ENCODE peak calls at places on chromosome 5, in seven cellular contexts. X, B, T, G, J, F and M are unnamed samples.

GRCh38 chr5:9498541-9499497 is 47.1 kb downstream of the SEMA5A start:
- DNase-seq in X (no peak), B (no peak), T (no peak), G (peak), J (no peak), F (no peak), M (no peak)

GRCh38 chr5:67989457-67989856 is 226.1 kb upstream of the PIK3R1 start:
- DNase-seq in X (no peak), B (no peak), T (no peak), G (peak), J (no peak), F (no peak), M (no peak)

GRCh38 chr5:39772307-39772706 is 347.5 kb upstream of the DAB2 start:
- DNase-seq in X (no peak), B (no peak), T (no peak), G (no peak), J (no peak), F (no peak), M (no peak)

GRCh38 chr5:137497396-137498290 is 1.5 kb downstream of the SPOCK1 start:
- DNase-seq in X (no peak), B (no peak), T (no peak), G (peak), J (no peak), F (no peak), M (peak)

GRCh38 chr5:65047948-65048690 is 279.4 kb downstream of the CWC27 start:
- DNase-seq in X (no peak), B (no peak), T (no peak), G (no peak), J (no peak), F (no peak), M (no peak)

GRCh38 chr5:159422371-159422770 is 92.1 kb upstream of the IL12B start:
- DNase-seq in X (no peak), B (no peak), T (no peak), G (no peak), J (no peak), F (no peak), M (no peak)

GRCh38 chr5:138489705-138490104 is 24.4 kb downstream of the EGR1 start:
- DNase-seq in X (no peak), B (no peak), T (no peak), G (no peak), J (no peak), F (peak), M (peak)

GRCh38 chr5:75203604-75204003 is 33.1 kb downstream of the ANKRD31 start:
- DNase-seq in X (no peak), B (no peak), T (no peak), G (no peak), J (no peak), F (no peak), M (no peak)

GRCh38 chr5:91135475-91136248 is 247.5 kb downstream of the ARRDC3 start:
- DNase-seq in X (no peak), B (no peak), T (no peak), G (no peak), J (no peak), F (no peak), M (no peak)

GRCh38 chr5:96753848-96754247 is 53.9 kb downstream of the ERAP1 start:
- DNase-seq in X (no peak), B (no peak), T (no peak), G (no peak), J (no peak), F (no peak), M (no peak)

GRCh38 chr5:28165116-28165515 is 1126.7 kb upstream of the CDH9 start:
- DNase-seq in X (no peak), B (no peak), T (no peak), G (no peak), J (no peak), F (no peak), M (no peak)

GRCh38 chr5:108381034-108381954 is 604 bp downstream of the FBXL17 start:
- DNase-seq in X (peak), B (peak), T (peak), G (peak), J (peak), F (peak), M (peak)

GRCh38 chr5:99061711-99062110 is 132.9 kb upstream of the CHD1 start:
- DNase-seq in X (no peak), B (no peak), T (no peak), G (no peak), J (no peak), F (no peak), M (no peak)

GRCh38 chr5:181207214-181207959 is 2.4 kb upstream of the TRIM7 start:
- DNase-seq in X (peak), B (peak), T (peak), G (peak), J (peak), F (peak), M (peak)

DNA sequence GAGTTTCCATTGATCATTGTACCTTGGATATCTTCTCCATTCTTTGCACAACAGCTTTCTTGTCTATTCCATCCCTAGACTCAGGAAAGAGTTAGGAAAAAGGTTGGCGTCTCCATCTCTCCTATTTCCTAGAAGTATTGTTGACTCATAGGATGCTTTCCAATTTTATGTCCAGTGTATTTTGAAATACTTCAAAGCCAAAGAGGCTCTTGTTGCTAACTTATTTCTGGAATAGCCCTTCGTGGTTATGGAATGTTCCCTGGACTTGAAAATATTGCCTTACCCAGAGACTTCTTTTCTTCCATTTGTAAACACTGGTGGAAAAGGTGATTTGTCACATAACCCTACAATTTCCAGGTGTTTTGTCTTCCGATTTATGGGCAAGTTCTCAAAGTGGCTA is 402.3 kb upstream of the ZNF608 start:
- DNase-seq in X (no peak), B (no peak), T (no peak), G (no peak), J (no peak), F (no peak), M (no peak)
- H3K4me3 ChIP-seq in X (no peak), B (no peak), T (no peak), G (no peak), J (no peak), F (no peak), M (no peak)

DNA sequence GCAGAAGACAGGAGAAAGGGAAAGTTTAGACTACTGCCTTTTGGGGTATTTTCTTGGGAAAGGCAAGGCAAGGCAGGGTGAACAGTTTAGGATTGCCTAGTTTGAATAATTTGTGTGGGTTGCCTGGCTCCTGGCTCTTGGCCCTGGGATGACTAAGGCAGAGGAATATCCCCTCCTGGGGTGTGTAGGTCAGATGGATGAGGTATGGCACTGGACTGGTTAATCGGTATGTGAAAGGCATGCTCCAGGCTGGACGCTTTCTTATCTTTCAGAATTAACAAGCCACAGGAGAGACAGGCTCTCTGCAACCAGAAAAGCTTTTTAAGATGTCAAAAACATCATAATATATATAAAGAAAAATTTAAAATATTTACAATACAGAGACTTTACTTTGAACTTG is 58.6 kb downstream of the STARD4 start:
- DNase-seq in X (no peak), B (no peak), T (no peak), G (no peak), J (no peak), F (no peak), M (no peak)
- H3K4me3 ChIP-seq in X (no peak), B (no peak), T (no peak), G (no peak), J (no peak), F (no peak), M (no peak)

GRCh38 chr5:177372534-177372896 is 11.7 kb upstream of the SLC34A1 start:
- DNase-seq in X (no peak), B (no peak), T (no peak), G (no peak), J (no peak), F (no peak), M (no peak)

GRCh38 chr5:177370488-177371119 is 12.9 kb downstream of the RGS14 start:
- DNase-seq in X (peak), B (peak), T (peak), G (peak), J (peak), F (peak), M (peak)

GRCh38 chr5:177369913-177370487 is 12.3 kb downstream of the RGS14 start:
- DNase-seq in X (no peak), B (no peak), T (no peak), G (no peak), J (no peak), F (no peak), M (no peak)

GRCh38 chr5:177371705-177372533 is 12.3 kb upstream of the SLC34A1 start:
- DNase-seq in X (no peak), B (no peak), T (no peak), G (no peak), J (no peak), F (no peak), M (no peak)

GRCh38 chr5:177371120-177371537 is 13.1 kb upstream of the SLC34A1 start:
- DNase-seq in X (no peak), B (no peak), T (no peak), G (no peak), J (no peak), F (no peak), M (no peak)
- H3K4me3 ChIP-seq in X (peak), B (peak), T (no peak), G (peak), J (peak), F (peak), M (no peak)

DNA sequence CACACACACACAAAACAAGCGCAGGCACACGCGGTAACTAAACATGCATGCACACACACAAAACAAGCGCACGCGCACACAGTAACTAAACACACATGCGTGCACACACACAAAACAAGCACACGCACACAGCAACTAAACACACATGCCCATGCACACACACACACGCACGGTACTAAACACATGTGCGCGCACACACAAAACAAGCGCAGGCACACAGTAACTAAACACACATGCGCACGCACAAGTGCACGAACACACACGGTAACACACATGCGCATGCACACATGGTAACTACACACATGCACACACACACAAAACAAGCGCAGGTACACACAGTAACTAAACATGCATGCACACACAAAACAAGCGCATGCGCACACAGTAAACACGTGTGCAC is 19.9 kb upstream of the SLC6A3 start:
- DNase-seq in X (no peak), B (no peak), T (no peak), G (no peak), J (no peak), F (no peak), M (peak)
- H3K4me3 ChIP-seq in X (no peak), B (no peak), T (no peak), G (no peak), J (no peak), F (no peak), M (no peak)

GRCh38 chr5:154861946-154862345 is 3.5 kb downstream of the CNOT8 start:
- DNase-seq in X (no peak), B (no peak), T (no peak), G (no peak), J (no peak), F (no peak), M (no peak)

GRCh38 chr5:154862766-154863165 is 4.3 kb downstream of the CNOT8 start:
- DNase-seq in X (no peak), B (no peak), T (no peak), G (no peak), J (no peak), F (no peak), M (no peak)

GRCh38 chr5:154858972-154859950 is 834 bp downstream of the CNOT8 start:
- DNase-seq in X (no peak), B (no peak), T (no peak), G (no peak), J (no peak), F (no peak), M (no peak)

GRCh38 chr5:154860123-154860522 is 1.7 kb downstream of the CNOT8 start:
- DNase-seq in X (no peak), B (no peak), T (peak), G (peak), J (peak), F (no peak), M (no peak)

DNA sequence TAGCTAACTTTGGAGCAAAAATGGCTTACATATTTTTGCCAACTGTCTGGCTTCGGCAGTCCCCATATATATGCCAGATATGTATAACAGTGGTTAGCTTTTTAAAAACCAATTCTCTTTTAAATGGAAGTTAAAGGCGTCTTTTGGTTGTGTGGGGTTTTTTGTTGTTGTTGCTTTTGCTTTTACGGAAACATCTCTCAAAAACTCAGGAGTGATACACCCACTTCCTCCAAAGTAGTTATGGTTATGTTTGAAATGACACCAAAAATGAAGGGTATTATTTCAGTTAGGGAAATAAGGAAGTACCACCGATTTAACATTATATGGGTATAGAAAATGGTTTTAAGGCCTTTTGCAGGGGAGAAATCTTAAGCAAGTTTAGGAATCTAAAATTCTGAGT is 2.3 kb downstream of the CNOT8 start:
- DNase-seq in X (no peak), B (no peak), T (no peak), G (no peak), J (no peak), F (no peak), M (no peak)
- H3K4me3 ChIP-seq in X (peak), B (no peak), T (no peak), G (peak), J (peak), F (peak), M (peak)

GRCh38 chr5:161744276-161744675 is 58.8 kb downstream of the GABRA6 start:
- DNase-seq in X (no peak), B (no peak), T (no peak), G (no peak), J (no peak), F (no peak), M (no peak)
- H3K4me3 ChIP-seq in X (no peak), B (no peak), T (no peak), G (no peak), J (no peak), F (no peak), M (no peak)

DNA sequence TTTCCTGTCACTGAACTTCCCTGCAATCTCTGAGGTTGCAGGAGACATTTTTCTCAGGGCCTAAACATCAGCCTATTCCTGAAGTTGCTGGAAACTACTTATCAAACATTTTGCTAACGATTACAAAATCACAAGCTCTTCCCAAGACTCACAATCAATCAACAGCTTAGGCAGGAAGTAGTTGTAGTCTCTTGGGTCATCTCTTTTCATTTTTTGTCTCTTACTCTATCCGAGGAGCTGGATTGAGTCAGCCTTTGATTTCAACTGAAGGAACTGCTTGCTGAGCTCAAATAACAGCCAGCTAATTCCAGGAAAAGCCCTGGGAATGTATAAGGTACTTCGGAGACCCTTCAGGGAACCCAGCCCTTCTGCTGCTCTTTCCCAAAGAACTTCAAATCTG is 398.9 kb downstream of the PLK2 start:
- DNase-seq in X (no peak), B (no peak), T (no peak), G (no peak), J (no peak), F (no peak), M (no peak)
- H3K4me3 ChIP-seq in X (no peak), B (no peak), T (no peak), G (no peak), J (no peak), F (no peak), M (no peak)

GRCh38 chr5:147193123-147193522 is 41.7 kb upstream of the STK32A start:
- DNase-seq in X (no peak), B (no peak), T (no peak), G (peak), J (no peak), F (no peak), M (no peak)

GRCh38 chr5:147189109-147189424 is 45.8 kb upstream of the STK32A start:
- DNase-seq in X (no peak), B (no peak), T (no peak), G (no peak), J (no peak), F (no peak), M (no peak)

GRCh38 chr5:147187163-147187562 is 47.7 kb upstream of the STK32A start:
- DNase-seq in X (no peak), B (no peak), T (no peak), G (no peak), J (no peak), F (no peak), M (no peak)

GRCh38 chr5:147190236-147190815 is 44.5 kb upstream of the STK32A start:
- DNase-seq in X (no peak), B (no peak), T (no peak), G (no peak), J (no peak), F (no peak), M (no peak)

DNA sequence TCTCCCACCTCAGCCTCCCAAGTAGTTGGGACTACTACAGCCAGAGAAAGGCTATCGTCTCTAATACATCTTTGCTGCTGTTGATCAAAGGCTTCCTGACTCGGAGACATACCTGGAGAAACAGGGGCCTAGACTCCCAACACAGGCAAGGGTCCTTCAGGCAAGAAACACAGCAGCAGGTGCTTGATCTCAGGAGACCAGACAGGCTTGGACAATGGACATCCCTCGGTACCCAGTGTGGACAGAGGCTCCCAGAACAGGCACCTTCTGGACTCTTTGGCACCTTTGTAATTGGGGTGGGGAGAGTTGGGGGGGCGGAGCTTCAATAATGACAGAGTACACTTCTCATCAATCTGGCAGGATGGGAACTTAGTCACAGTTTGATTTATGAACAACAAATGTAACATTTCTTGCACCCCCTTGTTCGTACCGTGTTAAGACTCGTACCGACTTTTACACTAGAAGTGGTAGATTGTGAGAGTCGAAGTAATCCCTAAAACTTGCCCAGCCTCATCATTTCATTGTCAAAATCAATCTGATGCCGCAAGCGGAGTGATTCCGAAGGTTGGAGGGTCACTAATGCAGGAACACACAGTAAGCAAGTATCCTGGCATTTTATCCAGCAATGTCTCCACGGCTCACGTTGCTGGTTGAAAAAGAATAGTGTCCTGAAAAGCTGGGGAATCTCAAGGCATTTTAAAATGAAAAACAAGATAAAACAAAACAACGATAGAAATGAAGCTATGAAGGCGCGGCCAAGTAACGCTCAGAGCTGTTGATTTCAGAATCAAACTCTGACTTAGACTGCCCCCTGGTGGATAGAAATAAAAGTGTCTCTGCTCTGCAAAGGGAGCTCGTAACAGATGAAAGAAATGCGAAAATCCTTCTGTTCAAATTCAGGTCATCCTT is 46.4 kb upstream of the STK32A start:
- DNase-seq in X (no peak), B (peak), T (peak), G (peak), J (no peak), F (no peak), M (no peak)
- H3K4me3 ChIP-seq in X (no peak), B (no peak), T (no peak), G (no peak), J (peak), F (peak), M (peak)

GRCh38 chr5:139636975-139637408 is 11.2 kb upstream of the CXXC5 start:
- DNase-seq in X (no peak), B (no peak), T (no peak), G (no peak), J (no peak), F (no peak), M (no peak)
- H3K4me3 ChIP-seq in X (peak), B (peak), T (peak), G (peak), J (peak), F (peak), M (peak)

GRCh38 chr5:154484393-154484944 is 6.4 kb upstream of the HAND1 start:
- DNase-seq in X (no peak), B (no peak), T (no peak), G (peak), J (no peak), F (no peak), M (no peak)

GRCh38 chr5:154485850-154486426 is 7.9 kb upstream of the HAND1 start:
- DNase-seq in X (no peak), B (no peak), T (no peak), G (no peak), J (no peak), F (no peak), M (no peak)

GRCh38 chr5:154486427-154486866 is 8.4 kb upstream of the HAND1 start:
- DNase-seq in X (no peak), B (no peak), T (no peak), G (peak), J (no peak), F (no peak), M (no peak)

GRCh38 chr5:154485092-154485491 is 7.1 kb upstream of the HAND1 start:
- DNase-seq in X (no peak), B (no peak), T (no peak), G (peak), J (no peak), F (no peak), M (no peak)

DNA sequence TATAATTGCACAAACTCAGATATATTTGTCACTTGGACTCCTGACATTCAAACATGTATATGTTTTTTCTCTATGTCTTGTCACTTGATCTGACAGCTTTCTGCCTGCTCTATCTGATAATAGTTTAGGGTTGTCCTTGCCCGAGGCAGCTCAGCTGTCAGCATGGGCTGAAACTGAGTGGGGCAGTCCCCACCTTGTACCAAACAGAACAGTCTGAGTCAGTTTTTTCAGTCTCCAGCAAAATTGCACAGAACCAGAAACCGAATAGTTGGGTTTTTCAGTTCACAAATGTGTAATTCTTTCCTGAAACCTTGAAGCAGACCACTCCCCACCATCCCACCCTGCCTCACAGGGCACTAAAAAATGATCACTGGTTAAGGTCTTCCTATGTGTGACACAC is 9.5 kb upstream of the HAND1 start:
- DNase-seq in X (no peak), B (no peak), T (no peak), G (no peak), J (no peak), F (no peak), M (no peak)
- H3K4me3 ChIP-seq in X (no peak), B (no peak), T (no peak), G (no peak), J (no peak), F (no peak), M (no peak)